ENCODE peak calls at places on chromosomes 7 and 10, in six cellular contexts. N, B, C, P, Y and J are unnamed samples.

GRCh38 chr7:87480386-87480785 is 4.9 kb upstream of the ABCB4 start:
- DNase-seq in C (no peak), N (no peak), P (no peak), B (no peak), Y (no peak), J (no peak)

GRCh38 chr7:11191574-11192220 is 218.0 kb downstream of the PHF14 start:
- DNase-seq in P (no peak), C (no peak), Y (no peak), N (no peak), B (no peak), J (no peak)

GRCh38 chr7:43609097-43609496 is 26.2 kb downstream of the STK17A start:
- DNase-seq in P (no peak), N (no peak), B (no peak), C (no peak), Y (no peak), J (no peak)

GRCh38 chr10:93106631-93107072 is 33.0 kb downstream of the CYP26A1 start:
- DNase-seq in N (no peak), B (no peak), C (peak; percentile 4), P (no peak), Y (no peak), J (peak; percentile 58)

GRCh38 chr7:113986216-113986615 is 67.4 kb upstream of the PPP1R3A start:
- DNase-seq in Y (no peak), P (no peak), N (no peak), C (no peak), B (no peak), J (no peak)

GRCh38 chr10:70053212-70053895 is 708 bp downstream of the MACROH2A2 start:
- DNase-seq in C (no peak), B (no peak), N (no peak), P (no peak), Y (no peak), J (no peak)

GRCh38 chr7:120168066-120168465 is 104.9 kb upstream of the KCND2 start:
- DNase-seq in N (no peak), Y (no peak), C (no peak), B (no peak), P (no peak), J (no peak)

GRCh38 chr10:107059058-107059457 is 105.4 kb downstream of the SORCS1 start:
- DNase-seq in C (no peak), P (no peak), N (no peak), B (no peak), Y (no peak), J (no peak)

GRCh38 chr10:70593513-70593890 is 9.0 kb downstream of the PRF1 start:
- DNase-seq in C (no peak), P (no peak), N (no peak), Y (no peak), B (no peak), J (no peak)

GRCh38 chr10:75404335-75405200 is 3.0 kb upstream of the ZNF503 start:
- DNase-seq in Y (peak; percentile 54), P (no peak), C (no peak), N (peak; percentile 43), B (no peak), J (no peak)

GRCh38 chr10:96987842-96988175 is 155.7 kb downstream of the LCOR start:
- DNase-seq in B (no peak), Y (no peak), P (no peak), N (no peak), C (peak; percentile 71), J (no peak)

GRCh38 chr10:102157224-102157623 is 5.0 kb downstream of the NOLC1 start:
- DNase-seq in B (no peak), C (no peak), Y (no peak), N (no peak), P (no peak), J (no peak)

GRCh38 chr10:3420527-3421469 is 248.2 kb upstream of the PITRM1 start:
- DNase-seq in C (no peak), Y (no peak), B (no peak), N (no peak), P (no peak), J (no peak)

GRCh38 chr7:110604206-110604605 is 486.7 kb upstream of the LRRN3 start:
- DNase-seq in Y (no peak), C (no peak), N (no peak), P (no peak), B (no peak), J (no peak)